ENCODE peak calls at places on chromosomes 7 and 10, in four cellular contexts. One of them, this sample, is unnamed.

GRCh38 chr7:41699532-41699931 is 3.4 kb downstream of the INHBA start:
- DNase-seq in H1: peak; percentile 55
- DNase-seq in GM12892: no peak
- DNase-seq in GM12878: no peak
- DNase-seq in this sample: no peak

GRCh38 chr7:114153700-114154099 is 234.9 kb upstream of the PPP1R3A start:
- DNase-seq in H1: no peak
- DNase-seq in GM12892: no peak
- DNase-seq in GM12878: no peak
- DNase-seq in this sample: no peak

GRCh38 chr7:135653285-135654080 is 8.8 kb upstream of the STMP1 start:
- DNase-seq in H1: no peak
- DNase-seq in GM12892: no peak
- DNase-seq in GM12878: no peak
- DNase-seq in this sample: peak; percentile 22

GRCh38 chr10:86730227-86730626 is 26.2 kb upstream of the BMPR1A start:
- DNase-seq in H1: no peak
- DNase-seq in GM12892: no peak
- DNase-seq in GM12878: no peak
- DNase-seq in this sample: peak; percentile 58

GRCh38 chr7:114426824-114427223 is 12.2 kb downstream of the FOXP2 start:
- DNase-seq in H1: no peak
- DNase-seq in GM12892: no peak
- DNase-seq in GM12878: no peak
- DNase-seq in this sample: no peak

GRCh38 chr10:14186245-14186644 is 144.5 kb downstream of the FRMD4A start:
- DNase-seq in H1: no peak
- DNase-seq in GM12892: no peak
- DNase-seq in GM12878: no peak
- DNase-seq in this sample: no peak

GRCh38 chr10:131638049-131638448 is 262.8 kb upstream of the PPP2R2D start:
- DNase-seq in H1: no peak
- DNase-seq in GM12892: no peak
- DNase-seq in GM12878: no peak
- DNase-seq in this sample: no peak

GRCh38 chr7:156778668-156779067 is 114.3 kb downstream of the LMBR1 start:
- DNase-seq in H1: no peak
- DNase-seq in GM12892: no peak
- DNase-seq in GM12878: no peak
- DNase-seq in this sample: peak; percentile 76

GRCh38 chr7:148356303-148356702 is 234.3 kb upstream of the C7orf33 start:
- DNase-seq in H1: peak; percentile 4
- DNase-seq in GM12892: no peak
- DNase-seq in GM12878: no peak
- DNase-seq in this sample: no peak

GRCh38 chr10:120600871-120601644 is 144.0 kb downstream of the PLPP4 start:
- DNase-seq in H1: peak; percentile 63
- DNase-seq in GM12892: no peak
- DNase-seq in GM12878: no peak
- DNase-seq in this sample: peak; percentile 61

GRCh38 chr7:49669692-49670260 is 103.7 kb upstream of the VWC2 start:
- DNase-seq in H1: no peak
- DNase-seq in GM12892: no peak
- DNase-seq in GM12878: no peak
- DNase-seq in this sample: no peak

DNA sequence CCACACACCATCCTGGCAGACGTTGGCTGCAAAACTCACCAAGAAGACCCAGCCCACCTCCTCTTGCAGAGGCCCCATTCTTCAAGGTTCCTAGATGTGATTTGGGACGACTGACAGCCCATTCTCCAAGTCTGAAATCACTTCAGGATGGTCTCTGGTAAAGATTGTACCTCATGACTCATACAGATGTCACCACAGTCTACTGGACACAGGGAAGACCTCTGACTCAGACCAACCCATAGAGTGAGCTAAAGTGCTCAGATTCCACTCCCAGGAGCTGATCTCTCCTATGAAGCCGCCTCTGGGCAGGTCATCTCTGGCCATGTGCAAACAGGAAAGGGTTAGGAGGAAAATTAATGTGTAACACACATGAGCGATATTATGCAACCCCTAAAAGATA is 102.4 kb upstream of the VWC2 start:
- DNase-seq in H1: no peak
- DNase-seq in GM12892: no peak
- DNase-seq in GM12878: no peak
- DNase-seq in this sample: no peak
- TF ChIP-seq TAF1 in H1: no peak
- TF ChIP-seq TAF1 in GM12892: no peak
- TF ChIP-seq TAF1 in GM12878: no peak
- TF ChIP-seq TAF1 in this sample: no peak

GRCh38 chr10:70681731-70682005 is 9.4 kb downstream of the ADAMTS14 start:
- DNase-seq in H1: no peak
- DNase-seq in GM12892: no peak
- DNase-seq in GM12878: no peak
- DNase-seq in this sample: no peak

GRCh38 chr10:70684841-70685457 is 12.6 kb downstream of the ADAMTS14 start:
- DNase-seq in H1: no peak
- DNase-seq in GM12892: no peak
- DNase-seq in GM12878: no peak
- DNase-seq in this sample: no peak

GRCh38 chr10:70684374-70684773 is 12.1 kb downstream of the ADAMTS14 start:
- DNase-seq in H1: no peak
- DNase-seq in GM12892: no peak
- DNase-seq in GM12878: no peak
- DNase-seq in this sample: no peak

GRCh38 chr10:70683601-70684329 is 11.5 kb downstream of the ADAMTS14 start:
- DNase-seq in H1: no peak
- DNase-seq in GM12892: no peak
- DNase-seq in GM12878: no peak
- DNase-seq in this sample: no peak

DNA sequence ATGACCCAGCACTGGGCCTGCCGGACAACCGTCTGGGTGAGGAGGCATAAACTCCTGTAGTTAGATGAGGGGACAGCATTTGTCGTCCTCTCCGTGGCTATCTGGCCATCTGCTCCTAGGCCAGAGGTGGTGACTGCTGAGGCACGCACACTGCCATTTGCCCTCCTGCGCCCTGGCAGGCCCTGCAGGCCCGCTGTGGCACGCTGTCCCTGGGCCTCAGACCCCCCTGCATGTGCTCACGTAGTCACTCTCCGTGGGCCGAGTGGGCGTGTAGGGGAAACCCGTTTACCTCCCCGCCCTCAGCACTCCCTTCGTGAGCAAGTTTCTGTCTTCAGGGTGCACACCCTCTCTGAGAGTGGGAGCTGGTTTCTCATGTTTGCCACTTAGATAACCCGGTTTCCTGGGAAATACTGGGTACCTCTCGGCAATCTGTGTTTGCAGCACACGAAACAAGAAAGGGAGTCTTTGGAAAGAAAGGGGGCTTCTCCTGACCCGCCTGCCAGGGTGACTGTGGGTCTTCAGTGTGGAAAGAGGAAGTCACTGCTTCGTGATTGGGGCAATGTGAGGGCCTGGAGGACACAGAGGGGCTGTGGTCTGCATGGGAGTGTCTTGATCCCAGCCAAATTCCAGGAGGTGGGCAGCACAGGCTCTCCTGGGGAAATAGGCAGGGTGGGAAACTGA is 10.8 kb downstream of the ADAMTS14 start:
- DNase-seq in H1: no peak
- DNase-seq in GM12892: no peak
- DNase-seq in GM12878: no peak
- DNase-seq in this sample: no peak
- TF ChIP-seq TAF1 in H1: no peak
- TF ChIP-seq TAF1 in GM12892: no peak
- TF ChIP-seq TAF1 in GM12878: no peak
- TF ChIP-seq TAF1 in this sample: no peak

DNA sequence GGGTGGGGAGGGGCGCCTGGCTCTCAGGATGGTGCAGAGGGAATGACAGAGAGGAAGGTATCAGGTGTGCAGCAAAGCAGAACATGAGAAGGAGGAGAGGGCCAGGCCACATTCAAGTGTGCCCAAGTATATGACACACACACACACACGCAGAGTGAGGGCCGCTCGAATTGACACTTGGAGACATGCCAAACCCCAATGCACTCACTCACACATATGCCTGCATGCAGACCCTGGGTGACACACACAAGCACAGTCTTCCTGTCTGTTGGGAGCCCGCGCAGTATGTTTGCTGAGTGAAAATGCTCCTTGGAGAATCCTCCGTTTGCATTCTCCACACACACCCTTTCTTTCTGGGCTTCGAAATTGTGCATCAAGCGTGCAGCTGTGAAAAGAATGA is 121.0 kb downstream of the PLXNA4 start:
- DNase-seq in H1: no peak
- DNase-seq in GM12892: no peak
- DNase-seq in GM12878: no peak
- DNase-seq in this sample: no peak
- TF ChIP-seq TAF1 in H1: no peak
- TF ChIP-seq TAF1 in GM12892: no peak
- TF ChIP-seq TAF1 in GM12878: no peak
- TF ChIP-seq TAF1 in this sample: no peak

GRCh38 chr7:27123021-27123476 is 7.5 kb downstream of the HOXA4 start:
- DNase-seq in H1: peak; percentile 60
- DNase-seq in GM12892: no peak
- DNase-seq in GM12878: no peak
- DNase-seq in this sample: no peak

GRCh38 chr7:27121656-27122055 is 8.9 kb downstream of the HOXA4 start:
- DNase-seq in H1: no peak
- DNase-seq in GM12892: no peak
- DNase-seq in GM12878: no peak
- DNase-seq in this sample: no peak

GRCh38 chr7:27123477-27124053 is 7.0 kb downstream of the HOXA4 start:
- DNase-seq in H1: peak; percentile 63
- DNase-seq in GM12892: no peak
- DNase-seq in GM12878: no peak
- DNase-seq in this sample: no peak

GRCh38 chr7:27124096-27124978 is 6.2 kb downstream of the HOXA4 start:
- DNase-seq in H1: peak; percentile 45
- DNase-seq in GM12892: no peak
- DNase-seq in GM12878: no peak
- DNase-seq in this sample: no peak

DNA sequence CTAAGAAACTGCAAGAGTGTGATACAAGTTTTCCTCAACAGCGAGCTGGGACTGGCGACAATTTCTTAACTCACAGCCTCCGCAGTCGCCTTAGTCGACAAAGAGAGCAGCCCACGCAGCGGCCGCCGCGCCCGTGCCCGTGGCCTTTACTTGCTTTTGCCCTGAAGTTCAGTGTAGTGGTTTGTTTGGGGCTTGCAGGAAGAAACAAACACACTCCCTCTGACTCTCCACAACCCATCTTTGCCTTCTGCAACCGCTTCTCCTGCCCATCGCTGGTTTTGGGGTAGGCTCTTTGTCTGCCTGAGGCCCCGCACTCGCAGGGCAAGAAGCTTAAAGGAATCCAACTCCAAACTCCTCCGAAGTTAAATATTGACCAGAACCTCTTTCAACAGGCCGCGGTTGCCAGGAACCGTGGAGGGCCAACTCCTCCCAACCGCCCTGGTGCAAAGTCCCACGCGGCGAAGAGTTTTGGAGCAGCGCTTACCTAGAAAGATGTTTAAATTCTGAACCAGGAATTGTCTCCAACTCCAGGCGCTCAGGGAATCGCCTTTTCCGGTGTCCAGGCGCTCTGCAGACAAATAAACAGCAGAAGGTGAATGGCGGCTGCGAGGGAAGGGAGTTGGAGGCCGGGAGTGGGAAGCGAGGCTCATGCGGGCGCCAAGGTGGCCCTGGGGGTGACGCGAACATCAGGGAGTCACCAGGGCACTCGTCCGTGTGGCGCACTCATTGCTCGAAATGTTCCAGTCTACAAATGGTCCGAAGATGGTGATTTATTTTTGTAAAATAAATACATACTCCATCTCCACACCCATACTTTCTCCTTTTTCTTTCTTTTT is 8.3 kb downstream of the HOXA4 start:
- DNase-seq in H1: peak; percentile 52
- DNase-seq in GM12892: no peak
- DNase-seq in GM12878: no peak
- DNase-seq in this sample: no peak
- TF ChIP-seq TAF1 in H1: no peak
- TF ChIP-seq TAF1 in GM12892: no peak
- TF ChIP-seq TAF1 in GM12878: no peak
- TF ChIP-seq TAF1 in this sample: no peak

DNA sequence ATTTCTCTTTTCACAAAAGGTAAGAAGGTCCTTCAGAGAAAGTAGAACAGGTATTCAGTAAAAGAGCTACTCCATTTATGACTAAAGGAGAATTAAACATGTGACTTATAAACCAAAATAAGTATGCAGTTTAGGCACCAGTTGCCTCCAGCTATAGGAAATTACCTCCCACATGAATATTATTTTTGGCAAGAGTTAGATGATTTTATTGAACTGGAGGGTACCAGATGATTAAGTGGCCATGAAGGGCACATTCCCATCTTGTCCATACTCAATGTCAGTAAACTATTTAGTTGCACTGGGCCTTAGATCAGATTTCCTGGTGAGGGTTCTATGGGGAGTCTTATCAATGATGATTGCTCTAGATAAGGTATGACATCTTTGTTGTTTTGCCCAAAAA is 145.6 kb downstream of the SEMA3A start:
- DNase-seq in H1: no peak
- DNase-seq in GM12892: no peak
- DNase-seq in GM12878: no peak
- DNase-seq in this sample: no peak
- TF ChIP-seq TAF1 in H1: no peak
- TF ChIP-seq TAF1 in GM12892: no peak
- TF ChIP-seq TAF1 in GM12878: no peak
- TF ChIP-seq TAF1 in this sample: no peak

GRCh38 chr10:69055241-69055640 is 32.7 kb upstream of the SRGN start:
- DNase-seq in H1: no peak
- DNase-seq in GM12892: no peak
- DNase-seq in GM12878: no peak
- DNase-seq in this sample: no peak

GRCh38 chr10:69048103-69048502 is 39.8 kb upstream of the SRGN start:
- DNase-seq in H1: no peak
- DNase-seq in GM12892: no peak
- DNase-seq in GM12878: no peak
- DNase-seq in this sample: no peak

GRCh38 chr10:69049564-69049955 is 38.3 kb upstream of the SRGN start:
- DNase-seq in H1: no peak
- DNase-seq in GM12892: no peak
- DNase-seq in GM12878: no peak
- DNase-seq in this sample: no peak

GRCh38 chr10:69051710-69052487 is 36.0 kb upstream of the SRGN start:
- DNase-seq in H1: no peak
- DNase-seq in GM12892: no peak
- DNase-seq in GM12878: no peak
- DNase-seq in this sample: no peak

DNA sequence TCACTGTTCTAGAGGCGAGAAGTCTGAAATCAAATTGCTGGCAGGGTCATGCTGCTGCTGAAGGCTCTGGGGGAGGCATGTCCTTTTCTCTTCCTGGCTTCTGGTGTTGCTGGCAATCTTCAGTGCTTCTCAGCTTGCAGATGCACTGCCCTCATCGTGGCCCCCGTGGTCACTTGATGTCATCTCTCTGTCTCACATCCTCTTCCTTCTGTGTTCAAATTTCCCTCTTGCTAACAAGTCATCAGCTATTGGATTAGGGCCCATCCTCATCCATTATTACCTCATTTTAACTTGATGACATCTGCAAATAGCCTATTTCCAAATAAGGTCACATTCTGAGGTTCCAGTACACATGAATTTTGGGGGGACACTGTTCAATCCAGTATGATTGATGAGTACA is 36.6 kb upstream of the SRGN start:
- DNase-seq in H1: no peak
- DNase-seq in GM12892: no peak
- DNase-seq in GM12878: no peak
- DNase-seq in this sample: no peak
- TF ChIP-seq TAF1 in H1: no peak
- TF ChIP-seq TAF1 in GM12892: no peak
- TF ChIP-seq TAF1 in GM12878: peak; percentile 26
- TF ChIP-seq TAF1 in this sample: no peak